ENCODE peak calls at places on chromosomes 16 and 17, in seven cellular contexts. One of them, this sample, is unnamed.

GRCh38 chr17:37024181-37024637 is 75.5 kb downstream of the AATF start:
- DNase-seq in left ventricle myocardium inferior: no peak
- DNase-seq in pancreas: no peak
- DNase-seq in upper lobe of right lung: no peak
- DNase-seq in prostate gland: no peak
- DNase-seq in epithelial cell of esophagus: no peak
- DNase-seq in tibial nerve: no peak
- DNase-seq in this sample: no peak

GRCh38 chr17:59165933-59166342 is 10.4 kb downstream of the PRR11 start:
- DNase-seq in pancreas: peak
- DNase-seq in epithelial cell of esophagus: peak
- DNase-seq in upper lobe of right lung: no peak
- DNase-seq in tibial nerve: peak
- DNase-seq in left ventricle myocardium inferior: no peak
- DNase-seq in prostate gland: no peak
- DNase-seq in this sample: no peak

GRCh38 chr17:82664701-82665182 is 16.5 kb upstream of the WDR45B start:
- DNase-seq in tibial nerve: no peak
- DNase-seq in pancreas: no peak
- DNase-seq in epithelial cell of esophagus: no peak
- DNase-seq in prostate gland: no peak
- DNase-seq in upper lobe of right lung: no peak
- DNase-seq in left ventricle myocardium inferior: no peak
- DNase-seq in this sample: peak

GRCh38 chr16:4392382-4393242 is 21.0 kb downstream of the VASN start:
- DNase-seq in upper lobe of right lung: no peak
- DNase-seq in prostate gland: no peak
- DNase-seq in epithelial cell of esophagus: peak
- DNase-seq in pancreas: no peak
- DNase-seq in left ventricle myocardium inferior: peak
- DNase-seq in tibial nerve: no peak
- DNase-seq in this sample: peak

GRCh38 chr16:55559233-55559632 is 7.3 kb upstream of the CAPNS2 start:
- DNase-seq in prostate gland: peak
- DNase-seq in pancreas: no peak
- DNase-seq in left ventricle myocardium inferior: no peak
- DNase-seq in tibial nerve: no peak
- DNase-seq in upper lobe of right lung: no peak
- DNase-seq in epithelial cell of esophagus: peak
- DNase-seq in this sample: no peak

GRCh38 chr17:40648326-40648968 is 829 bp upstream of the SMARCE1 start:
- DNase-seq in pancreas: no peak
- DNase-seq in upper lobe of right lung: no peak
- DNase-seq in tibial nerve: no peak
- DNase-seq in prostate gland: peak
- DNase-seq in left ventricle myocardium inferior: peak
- DNase-seq in epithelial cell of esophagus: peak
- DNase-seq in this sample: no peak

GRCh38 chr16:76634847-76635697 is 357.9 kb downstream of the CNTNAP4 start:
- DNase-seq in tibial nerve: no peak
- DNase-seq in upper lobe of right lung: peak
- DNase-seq in pancreas: peak
- DNase-seq in prostate gland: no peak
- DNase-seq in left ventricle myocardium inferior: no peak
- DNase-seq in epithelial cell of esophagus: no peak
- DNase-seq in this sample: no peak

GRCh38 chr16:15487336-15488284 is 53.2 kb downstream of the BMERB1 start:
- DNase-seq in tibial nerve: no peak
- DNase-seq in pancreas: no peak
- DNase-seq in left ventricle myocardium inferior: no peak
- DNase-seq in prostate gland: no peak
- DNase-seq in upper lobe of right lung: no peak
- DNase-seq in epithelial cell of esophagus: no peak
- DNase-seq in this sample: no peak

GRCh38 chr16:8727084-8727590 is 52.7 kb downstream of the ABAT start:
- DNase-seq in pancreas: no peak
- DNase-seq in epithelial cell of esophagus: no peak
- DNase-seq in tibial nerve: no peak
- DNase-seq in left ventricle myocardium inferior: no peak
- DNase-seq in upper lobe of right lung: no peak
- DNase-seq in prostate gland: no peak
- DNase-seq in this sample: no peak

GRCh38 chr16:10548404-10548803 is 32.0 kb downstream of the EMP2 start:
- DNase-seq in prostate gland: no peak
- DNase-seq in tibial nerve: no peak
- DNase-seq in epithelial cell of esophagus: no peak
- DNase-seq in left ventricle myocardium inferior: no peak
- DNase-seq in pancreas: no peak
- DNase-seq in upper lobe of right lung: no peak
- DNase-seq in this sample: no peak

GRCh38 chr17:72605543-72605942 is 484.7 kb downstream of the SOX9 start:
- DNase-seq in epithelial cell of esophagus: no peak
- DNase-seq in left ventricle myocardium inferior: no peak
- DNase-seq in prostate gland: no peak
- DNase-seq in tibial nerve: no peak
- DNase-seq in pancreas: no peak
- DNase-seq in upper lobe of right lung: no peak
- DNase-seq in this sample: no peak

GRCh38 chr16:79286646-79287423 is 313.7 kb downstream of the MAF start:
- DNase-seq in prostate gland: peak
- DNase-seq in epithelial cell of esophagus: no peak
- DNase-seq in left ventricle myocardium inferior: peak
- DNase-seq in upper lobe of right lung: peak
- DNase-seq in tibial nerve: peak
- DNase-seq in pancreas: peak
- DNase-seq in this sample: no peak

GRCh38 chr17:34254651-34255380 is at the start of gene CCL2:
- DNase-seq in prostate gland: peak
- DNase-seq in upper lobe of right lung: no peak
- DNase-seq in pancreas: peak
- DNase-seq in tibial nerve: peak
- DNase-seq in epithelial cell of esophagus: peak
- DNase-seq in left ventricle myocardium inferior: peak
- DNase-seq in this sample: no peak

GRCh38 chr17:48432820-48433775 is 3.1 kb upstream of the SKAP1 start:
- DNase-seq in tibial nerve: no peak
- DNase-seq in prostate gland: no peak
- DNase-seq in epithelial cell of esophagus: no peak
- DNase-seq in pancreas: no peak
- DNase-seq in left ventricle myocardium inferior: no peak
- DNase-seq in upper lobe of right lung: no peak
- DNase-seq in this sample: no peak

GRCh38 chr16:54194008-54194731 is 92.4 kb downstream of the IRX3 start:
- DNase-seq in epithelial cell of esophagus: peak
- DNase-seq in pancreas: peak
- DNase-seq in left ventricle myocardium inferior: peak
- DNase-seq in tibial nerve: peak
- DNase-seq in prostate gland: peak
- DNase-seq in upper lobe of right lung: peak
- DNase-seq in this sample: no peak

GRCh38 chr17:74956093-74956492 is 16.5 kb downstream of the HID1 start:
- DNase-seq in tibial nerve: no peak
- DNase-seq in epithelial cell of esophagus: no peak
- DNase-seq in left ventricle myocardium inferior: no peak
- DNase-seq in upper lobe of right lung: no peak
- DNase-seq in pancreas: no peak
- DNase-seq in prostate gland: no peak
- DNase-seq in this sample: no peak

GRCh38 chr17:64984776-64985521 is 65.7 kb upstream of the LRRC37A3 start:
- DNase-seq in epithelial cell of esophagus: peak
- DNase-seq in left ventricle myocardium inferior: no peak
- DNase-seq in tibial nerve: no peak
- DNase-seq in pancreas: no peak
- DNase-seq in prostate gland: peak
- DNase-seq in upper lobe of right lung: no peak
- DNase-seq in this sample: no peak

GRCh38 chr17:62628845-62629555 is 1.5 kb downstream of the MRC2 start:
- DNase-seq in prostate gland: no peak
- DNase-seq in upper lobe of right lung: no peak
- DNase-seq in left ventricle myocardium inferior: no peak
- DNase-seq in pancreas: no peak
- DNase-seq in tibial nerve: no peak
- DNase-seq in epithelial cell of esophagus: no peak
- DNase-seq in this sample: peak

GRCh38 chr17:60106377-60107059 is 27.8 kb upstream of the HEATR6 start:
- DNase-seq in epithelial cell of esophagus: no peak
- DNase-seq in prostate gland: peak
- DNase-seq in pancreas: no peak
- DNase-seq in upper lobe of right lung: no peak
- DNase-seq in tibial nerve: no peak
- DNase-seq in left ventricle myocardium inferior: no peak
- DNase-seq in this sample: no peak

GRCh38 chr16:53094013-53094630 is 39.3 kb downstream of the CHD9 start:
- DNase-seq in prostate gland: peak
- DNase-seq in upper lobe of right lung: peak
- DNase-seq in epithelial cell of esophagus: peak
- DNase-seq in tibial nerve: peak
- DNase-seq in pancreas: peak
- DNase-seq in left ventricle myocardium inferior: peak
- DNase-seq in this sample: peak

GRCh38 chr17:4329838-4330237 is 36.6 kb downstream of the UBE2G1 start:
- DNase-seq in prostate gland: no peak
- DNase-seq in pancreas: no peak
- DNase-seq in left ventricle myocardium inferior: no peak
- DNase-seq in epithelial cell of esophagus: peak
- DNase-seq in tibial nerve: no peak
- DNase-seq in upper lobe of right lung: no peak
- DNase-seq in this sample: no peak

GRCh38 chr17:49403514-49404289 is 11.0 kb downstream of the PHB1 start:
- DNase-seq in upper lobe of right lung: no peak
- DNase-seq in left ventricle myocardium inferior: no peak
- DNase-seq in prostate gland: peak
- DNase-seq in epithelial cell of esophagus: no peak
- DNase-seq in tibial nerve: peak
- DNase-seq in pancreas: no peak
- DNase-seq in this sample: peak

GRCh38 chr16:9099131-9099625 is 7.7 kb downstream of the HAPSTR1 start:
- DNase-seq in tibial nerve: no peak
- DNase-seq in left ventricle myocardium inferior: no peak
- DNase-seq in upper lobe of right lung: peak
- DNase-seq in pancreas: no peak
- DNase-seq in epithelial cell of esophagus: peak
- DNase-seq in prostate gland: no peak
- DNase-seq in this sample: no peak

GRCh38 chr17:8158267-8159031 is 4.3 kb downstream of the VAMP2 start:
- DNase-seq in epithelial cell of esophagus: peak
- DNase-seq in tibial nerve: peak
- DNase-seq in pancreas: peak
- DNase-seq in left ventricle myocardium inferior: peak
- DNase-seq in upper lobe of right lung: peak
- DNase-seq in prostate gland: peak
- DNase-seq in this sample: no peak

GRCh38 chr17:49760909-49761558 is 2.9 kb downstream of the FAM117A start:
- DNase-seq in prostate gland: no peak
- DNase-seq in left ventricle myocardium inferior: no peak
- DNase-seq in upper lobe of right lung: no peak
- DNase-seq in pancreas: no peak
- DNase-seq in epithelial cell of esophagus: no peak
- DNase-seq in tibial nerve: no peak
- DNase-seq in this sample: no peak

GRCh38 chr16:15559176-15559575 is 83.8 kb downstream of the MARF1 start:
- DNase-seq in left ventricle myocardium inferior: no peak
- DNase-seq in upper lobe of right lung: no peak
- DNase-seq in pancreas: no peak
- DNase-seq in prostate gland: no peak
- DNase-seq in tibial nerve: no peak
- DNase-seq in epithelial cell of esophagus: no peak
- DNase-seq in this sample: no peak

GRCh38 chr16:5500526-5500925 is 402.9 kb upstream of the EEF2KMT start:
- DNase-seq in epithelial cell of esophagus: no peak
- DNase-seq in pancreas: no peak
- DNase-seq in tibial nerve: no peak
- DNase-seq in upper lobe of right lung: no peak
- DNase-seq in left ventricle myocardium inferior: no peak
- DNase-seq in prostate gland: no peak
- DNase-seq in this sample: no peak

GRCh38 chr16:83715217-83715920 is 92.4 kb upstream of the HSBP1 start:
- DNase-seq in upper lobe of right lung: no peak
- DNase-seq in prostate gland: peak
- DNase-seq in pancreas: no peak
- DNase-seq in left ventricle myocardium inferior: no peak
- DNase-seq in epithelial cell of esophagus: no peak
- DNase-seq in tibial nerve: no peak
- DNase-seq in this sample: no peak
- TF ChIP-seq CTCF in upper lobe of right lung: no peak
- TF ChIP-seq CTCF in prostate gland: no peak
- TF ChIP-seq CTCF in pancreas: no peak
- TF ChIP-seq CTCF in left ventricle myocardium inferior: no peak
- TF ChIP-seq CTCF in epithelial cell of esophagus: no peak
- TF ChIP-seq CTCF in tibial nerve: no peak
- TF ChIP-seq CTCF in this sample: no peak

DNA sequence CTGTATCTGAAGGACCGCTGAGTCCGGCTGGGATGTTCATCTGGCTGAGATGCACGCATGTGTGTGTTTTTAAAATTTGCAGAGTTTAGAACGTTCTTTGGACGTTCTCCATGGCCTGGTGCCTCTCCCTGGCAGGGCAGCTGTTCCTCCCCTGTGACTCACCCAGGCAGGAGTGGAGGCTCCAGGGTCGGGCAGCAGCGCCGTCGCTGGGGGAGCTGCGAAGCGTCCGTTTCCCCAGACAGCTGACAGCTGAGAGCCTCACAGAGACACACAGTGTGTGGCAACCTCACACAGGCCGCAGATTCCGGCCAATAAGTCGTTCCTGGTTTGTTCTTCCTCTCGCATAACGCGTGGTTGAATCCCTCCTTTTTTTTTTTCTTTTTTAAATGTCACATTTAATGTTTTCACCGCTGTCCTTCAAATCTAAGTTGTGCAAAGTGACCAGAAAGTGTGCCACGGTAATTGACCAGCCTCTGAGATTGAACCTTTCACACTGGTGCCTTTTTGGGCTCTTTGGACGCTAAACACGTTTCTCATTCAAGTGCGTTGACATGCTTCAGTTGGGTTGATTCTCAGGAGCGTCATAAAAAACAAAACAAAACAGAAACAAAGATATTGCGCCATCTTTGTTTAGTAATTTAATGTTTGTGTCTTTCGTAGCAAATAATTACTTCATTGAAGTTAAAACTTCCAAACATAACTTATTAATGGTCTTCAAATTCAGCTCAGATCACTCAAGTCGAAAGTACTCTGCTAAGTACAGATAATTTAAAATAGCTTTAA is 80.4 kb downstream of the OR1D5 start:
- DNase-seq in tibial nerve: no peak
- DNase-seq in upper lobe of right lung: peak
- DNase-seq in epithelial cell of esophagus: no peak
- DNase-seq in prostate gland: no peak
- DNase-seq in pancreas: peak
- DNase-seq in left ventricle myocardium inferior: peak
- DNase-seq in this sample: peak
- TF ChIP-seq CTCF in tibial nerve: no peak
- TF ChIP-seq CTCF in upper lobe of right lung: peak
- TF ChIP-seq CTCF in epithelial cell of esophagus: no peak
- TF ChIP-seq CTCF in prostate gland: no peak
- TF ChIP-seq CTCF in pancreas: no peak
- TF ChIP-seq CTCF in left ventricle myocardium inferior: peak
- TF ChIP-seq CTCF in this sample: peak

GRCh38 chr16:80341242-80341641 is 199.6 kb upstream of the DYNLRB2 start:
- DNase-seq in epithelial cell of esophagus: no peak
- DNase-seq in tibial nerve: no peak
- DNase-seq in upper lobe of right lung: no peak
- DNase-seq in prostate gland: no peak
- DNase-seq in pancreas: no peak
- DNase-seq in left ventricle myocardium inferior: no peak
- DNase-seq in this sample: no peak
- TF ChIP-seq CTCF in epithelial cell of esophagus: no peak
- TF ChIP-seq CTCF in tibial nerve: no peak
- TF ChIP-seq CTCF in upper lobe of right lung: no peak
- TF ChIP-seq CTCF in prostate gland: no peak
- TF ChIP-seq CTCF in pancreas: no peak
- TF ChIP-seq CTCF in left ventricle myocardium inferior: no peak
- TF ChIP-seq CTCF in this sample: peak

GRCh38 chr16:88454315-88455057 is 1.4 kb downstream of the ZFPM1 start:
- DNase-seq in pancreas: peak
- DNase-seq in tibial nerve: no peak
- DNase-seq in epithelial cell of esophagus: peak
- DNase-seq in upper lobe of right lung: no peak
- DNase-seq in left ventricle myocardium inferior: no peak
- DNase-seq in prostate gland: no peak
- DNase-seq in this sample: no peak
- TF ChIP-seq CTCF in pancreas: no peak
- TF ChIP-seq CTCF in tibial nerve: no peak
- TF ChIP-seq CTCF in epithelial cell of esophagus: no peak
- TF ChIP-seq CTCF in upper lobe of right lung: no peak
- TF ChIP-seq CTCF in left ventricle myocardium inferior: no peak
- TF ChIP-seq CTCF in prostate gland: no peak
- TF ChIP-seq CTCF in this sample: no peak